ENCODE peak calls at places on chromosomes 3 and 15, in five cellular contexts. H is cardiac septum; G is HCEC 1CT; S is activated gamma-delta T cell treated with anti-CD3 and anti-CD28 coated beads, Interleukin-2, amount 50 U/mL, for 16 hours; Z is AG09309. D is an unnamed sample.

GRCh38 chr3:106688463-106688862 is 688.8 kb upstream of the CCDC54 start:
- DNase-seq in H (no peak), G (peak), S (no peak), Z (peak), D (no peak)

GRCh38 chr15:83652606-83653204 is 1.2 kb upstream of the ADAMTSL3 start:
- DNase-seq in H (peak), G (no peak), S (no peak), Z (no peak), D (no peak)

GRCh38 chr3:15319575-15319974 is 12.8 kb downstream of the SH3BP5 start:
- DNase-seq in H (peak), G (peak), S (no peak), Z (no peak), D (no peak)

GRCh38 chr3:139529624-139530023 is 9.9 kb downstream of the RBP1 start:
- DNase-seq in H (no peak), G (no peak), S (no peak), Z (no peak), D (no peak)

GRCh38 chr15:74789741-74790079 is 7.8 kb downstream of the CSK start:
- DNase-seq in H (no peak), G (no peak), S (no peak), Z (no peak), D (no peak)

GRCh38 chr3:43455233-43455632 is 166.6 kb downstream of the ANO10 start:
- DNase-seq in H (no peak), G (peak), S (no peak), Z (no peak), D (no peak)

GRCh38 chr15:33565099-33565498 is 254.3 kb downstream of the RYR3 start:
- DNase-seq in H (no peak), G (peak), S (no peak), Z (no peak), D (no peak)

GRCh38 chr3:50323614-50324199 is 1.2 kb upstream of the HYAL2 start:
- DNase-seq in H (peak), G (no peak), S (no peak), Z (no peak), D (peak)

GRCh38 chr15:101051291-101052030 is 132.3 kb downstream of the LRRK1 start:
- DNase-seq in H (peak), G (no peak), S (no peak), Z (no peak), D (peak)

GRCh38 chr15:78680416-78681068 is 39.5 kb upstream of the CHRNB4 start:
- DNase-seq in H (peak), G (no peak), S (no peak), Z (no peak), D (peak)

GRCh38 chr3:151281671-151282334 is 3.5 kb upstream of the P2RY14 start:
- DNase-seq in H (no peak), G (peak), S (no peak), Z (no peak), D (no peak)

GRCh38 chr3:42660131-42660715 is 6.7 kb downstream of the ZBTB47 start:
- DNase-seq in H (no peak), G (no peak), S (no peak), Z (no peak), D (no peak)

GRCh38 chr3:51679777-51680176 is 8.7 kb downstream of the TEX264 start:
- DNase-seq in H (no peak), G (no peak), S (no peak), Z (no peak), D (peak)

GRCh38 chr15:62486041-62486440 is 321.0 kb upstream of the C2CD4B start:
- DNase-seq in H (no peak), G (no peak), S (no peak), Z (peak), D (no peak)

GRCh38 chr3:60291115-60291514 is 960.1 kb downstream of the FHIT start:
- DNase-seq in H (no peak), G (no peak), S (no peak), Z (no peak), D (no peak)

GRCh38 chr3:64523324-64523723 is 164.5 kb downstream of the ADAMTS9 start:
- DNase-seq in H (no peak), G (no peak), S (no peak), Z (no peak), D (no peak)

GRCh38 chr3:190375250-190375649 is 12.7 kb upstream of the CLDN16 start:
- DNase-seq in H (no peak), G (no peak), S (no peak), Z (no peak), D (no peak)

GRCh38 chr3:164730810-164731209 is 347.5 kb downstream of the SI start:
- DNase-seq in H (no peak), G (no peak), S (no peak), Z (no peak), D (no peak)

GRCh38 chr3:149768704-149769103 is 16.4 kb upstream of the COMMD2 start:
- DNase-seq in H (no peak), G (no peak), S (no peak), Z (no peak), D (no peak)

GRCh38 chr15:90062023-90062728 is 40.1 kb downstream of the IDH2 start:
- DNase-seq in H (no peak), G (no peak), S (no peak), Z (no peak), D (no peak)

GRCh38 chr15:88073386-88073681 is 183.2 kb downstream of the NTRK3 start:
- DNase-seq in H (no peak), G (no peak), S (no peak), Z (no peak), D (no peak)

GRCh38 chr3:152321806-152322377 is 53.2 kb downstream of the MBNL1 start:
- DNase-seq in H (no peak), G (no peak), S (no peak), Z (no peak), D (no peak)

GRCh38 chr15:78306176-78306774 is 6.9 kb upstream of the SKIC8 start:
- DNase-seq in H (no peak), G (peak), S (no peak), Z (no peak), D (no peak)

GRCh38 chr15:69735126-69735525 is 282.5 kb downstream of the RPLP1 start:
- DNase-seq in H (peak), G (no peak), S (no peak), Z (no peak), D (no peak)

GRCh38 chr3:152050782-152051405 is 177.5 kb downstream of the SUCNR1 start:
- DNase-seq in H (no peak), G (peak), S (no peak), Z (no peak), D (no peak)

GRCh38 chr3:58164916-58165821 is 45.6 kb downstream of the DNASE1L3 start:
- DNase-seq in H (no peak), G (no peak), S (no peak), Z (no peak), D (no peak)

GRCh38 chr3:155286745-155287144 is 6.7 kb downstream of the STRIT1 start:
- DNase-seq in H (no peak), G (peak), S (no peak), Z (no peak), D (no peak)

GRCh38 chr3:194270627-194271458 is 80.3 kb downstream of the CPN2 start:
- DNase-seq in H (peak), G (no peak), S (no peak), Z (no peak), D (peak)

GRCh38 chr3:69828817-69829216 is 89.6 kb downstream of the MITF start:
- DNase-seq in H (no peak), G (no peak), S (no peak), Z (no peak), D (no peak)

GRCh38 chr3:66399529-66400232 is 101.1 kb downstream of the LRIG1 start:
- DNase-seq in H (peak), G (no peak), S (no peak), Z (no peak), D (no peak)

GRCh38 chr3:107669669-107670068 is 146.9 kb downstream of the BBX start:
- DNase-seq in H (no peak), G (no peak), S (no peak), Z (no peak), D (no peak)

GRCh38 chr15:63218114-63218808 is 28.9 kb downstream of the RAB8B start:
- DNase-seq in H (no peak), G (peak), S (no peak), Z (no peak), D (no peak)

GRCh38 chr3:14511971-14512943 is 27.9 kb downstream of the GRIP2 start:
- DNase-seq in H (peak), G (no peak), S (no peak), Z (no peak), D (peak)

GRCh38 chr15:66566963-66567531 is 1.2 kb upstream of the LCTL start:
- DNase-seq in H (no peak), G (peak), S (peak), Z (no peak), D (peak)

GRCh38 chr3:139538733-139539132 is 809 bp downstream of the RBP1 start:
- DNase-seq in H (peak), G (no peak), S (no peak), Z (no peak), D (no peak)

GRCh38 chr15:96285306-96285705 is 45.2 kb upstream of the NR2F2 start:
- DNase-seq in H (no peak), G (peak), S (no peak), Z (peak), D (no peak)